ENCODE peak calls at places on chromosomes 6 and 20, in ten cellular contexts. J, O, X, R, K, E, Q, U, Y and W are unnamed samples.

GRCh38 chr6:166633732-166634535 is 6.9 kb upstream of the RPS6KA2 start:
- DNase-seq in J (no peak), O (peak; percentile 85), X (no peak), R (no peak), K (no peak), E (no peak), Q (no peak), U (peak; percentile 70), Y (no peak), W (peak; percentile 27)

GRCh38 chr20:25565578-25566157 is 19.7 kb downstream of the NINL start:
- DNase-seq in J (no peak), O (no peak), X (no peak), R (no peak), K (no peak), E (no peak), Q (no peak), U (no peak), Y (no peak), W (peak; percentile 24)

GRCh38 chr6:10800810-10801209 is 37.5 kb downstream of the MAK start:
- DNase-seq in J (no peak), O (no peak), X (no peak), R (no peak), K (peak; percentile 3), E (no peak), Q (no peak), U (peak; percentile 61), Y (peak; percentile 83), W (peak; percentile 66)

GRCh38 chr20:62809530-62810428 is 5.1 kb downstream of the OGFR start:
- DNase-seq in J (peak; percentile 83), O (no peak), X (no peak), R (no peak), K (no peak), E (no peak), Q (no peak), U (no peak), Y (no peak), W (no peak)

GRCh38 chr20:48831702-48832422 is 4.1 kb upstream of the PREX1 start:
- DNase-seq in J (peak; percentile 85), O (peak; percentile 74), X (no peak), R (peak; percentile 29), K (no peak), E (no peak), Q (peak; percentile 53), U (peak; percentile 75), Y (peak; percentile 64), W (peak; percentile 70)

GRCh38 chr6:30547454-30547853 is 8.8 kb downstream of the GNL1 start:
- DNase-seq in J (no peak), O (no peak), X (no peak), R (no peak), K (no peak), E (no peak), Q (no peak), U (no peak), Y (no peak), W (no peak)

GRCh38 chr6:50843842-50844241 is 25.2 kb downstream of the TFAP2B start:
- DNase-seq in J (no peak), O (no peak), X (no peak), R (peak; percentile 92), K (no peak), E (no peak), Q (no peak), U (no peak), Y (peak; percentile 41), W (no peak)

GRCh38 chr20:56627122-56628014 is 1.7 kb upstream of the TFAP2C start:
- DNase-seq in J (no peak), O (no peak), X (no peak), R (peak; percentile 40), K (no peak), E (no peak), Q (no peak), U (no peak), Y (no peak), W (no peak)

GRCh38 chr6:33276864-33277662 is at the start of gene B3GALT4:
- DNase-seq in J (no peak), O (peak; percentile 85), X (no peak), R (peak; percentile 93), K (no peak), E (peak; percentile 48), Q (peak; percentile 61), U (peak; percentile 69), Y (peak; percentile 95), W (peak; percentile 77)

GRCh38 chr20:25399038-25399430 is 8.4 kb upstream of the ABHD12 start:
- DNase-seq in J (no peak), O (no peak), X (no peak), R (peak; percentile 83), K (peak; percentile 59), E (peak; percentile 41), Q (peak; percentile 79), U (peak; percentile 89), Y (peak; percentile 80), W (peak; percentile 83)

GRCh38 chr6:54899986-54900385 is 53.4 kb downstream of the FAM83B start:
- DNase-seq in J (no peak), O (no peak), X (no peak), R (no peak), K (no peak), E (no peak), Q (no peak), U (no peak), Y (no peak), W (no peak)

GRCh38 chr6:130681028-130681427 is 146.2 kb upstream of the SMLR1 start:
- DNase-seq in J (no peak), O (no peak), X (no peak), R (no peak), K (no peak), E (no peak), Q (peak; percentile 82), U (peak; percentile 85), Y (peak; percentile 66), W (peak; percentile 86)

GRCh38 chr6:43298565-43299337 is 691 bp downstream of the SLC22A7 start:
- DNase-seq in J (no peak), O (no peak), X (no peak), R (no peak), K (no peak), E (no peak), Q (no peak), U (no peak), Y (no peak), W (no peak)

GRCh38 chr6:150334790-150335783 is 33.7 kb upstream of the IYD start:
- DNase-seq in J (no peak), O (no peak), X (peak; percentile 28), R (peak; percentile 59), K (peak; percentile 62), E (peak; percentile 49), Q (peak; percentile 78), U (peak; percentile 88), Y (peak; percentile 82), W (peak; percentile 85)

GRCh38 chr20:37408930-37409210 is 62.9 kb downstream of the SRC start:
- DNase-seq in J (no peak), O (no peak), X (no peak), R (no peak), K (no peak), E (no peak), Q (no peak), U (no peak), Y (no peak), W (no peak)

GRCh38 chr20:8583209-8584106 is 451.4 kb downstream of the PLCB1 start:
- DNase-seq in J (no peak), O (no peak), X (no peak), R (no peak), K (no peak), E (no peak), Q (peak; percentile 48), U (no peak), Y (no peak), W (no peak)

GRCh38 chr6:43926644-43927524 is 156.9 kb downstream of the VEGFA start:
- DNase-seq in J (peak; percentile 89), O (no peak), X (peak; percentile 32), R (peak; percentile 72), K (peak; percentile 69), E (peak; percentile 64), Q (peak; percentile 98), U (peak; percentile 96), Y (peak; percentile 95), W (peak; percentile 71)

GRCh38 chr20:49447946-49448809 is 34.3 kb downstream of the KCNB1 start:
- DNase-seq in J (no peak), O (peak; percentile 81), X (no peak), R (peak; percentile 68), K (no peak), E (no peak), Q (peak; percentile 5), U (peak; percentile 10), Y (no peak), W (peak; percentile 30)

GRCh38 chr20:35451295-35451694 is 4.1 kb upstream of the CEP250 start:
- DNase-seq in J (peak; percentile 96), O (no peak), X (peak; percentile 94), R (no peak), K (no peak), E (no peak), Q (no peak), U (no peak), Y (peak; percentile 99), W (no peak)

GRCh38 chr6:72639920-72640621 is 18.2 kb downstream of the KCNQ5 start:
- DNase-seq in J (no peak), O (no peak), X (no peak), R (no peak), K (no peak), E (no peak), Q (no peak), U (no peak), Y (no peak), W (no peak)
- TF ChIP-seq CTCF in J (peak; percentile 26), O (no peak), X (no peak), R (no peak), K (no peak), E (peak; percentile 21), Q (no peak), U (no peak), Y (peak; percentile 19), W (no peak)

GRCh38 chr6:34391023-34391485 is 1.4 kb downstream of the NUDT3 start:
- DNase-seq in J (no peak), O (peak; percentile 73), X (no peak), R (no peak), K (no peak), E (peak; percentile 16), Q (peak; percentile 96), U (peak; percentile 81), Y (peak; percentile 48), W (peak; percentile 83)
- H3K4me3 ChIP-seq in J (peak overlapping the region; percentile 95), O (peak overlapping the region; percentile 76), X (peak overlapping the region; percentile 94), R (peak overlapping the region; percentile 95), K (peak overlapping the region; percentile 77), E (no peak overlapping the region), Q (peak overlapping the region; percentile 83), U (peak overlapping the region; percentile 82), Y (peak overlapping the region; percentile 65), W (peak overlapping the region; percentile 54)

GRCh38 chr6:82076855-82077254 is 170.7 kb downstream of the IBTK start:
- DNase-seq in J (no peak), O (no peak), X (no peak), R (no peak), K (no peak), E (no peak), Q (no peak), U (no peak), Y (no peak), W (peak; percentile 52)
- TF ChIP-seq CTCF in J (no peak), O (no peak), X (no peak), R (no peak), K (no peak), E (peak; percentile 4), Q (peak; percentile 23), U (no peak), Y (no peak), W (peak; percentile 18)

DNA sequence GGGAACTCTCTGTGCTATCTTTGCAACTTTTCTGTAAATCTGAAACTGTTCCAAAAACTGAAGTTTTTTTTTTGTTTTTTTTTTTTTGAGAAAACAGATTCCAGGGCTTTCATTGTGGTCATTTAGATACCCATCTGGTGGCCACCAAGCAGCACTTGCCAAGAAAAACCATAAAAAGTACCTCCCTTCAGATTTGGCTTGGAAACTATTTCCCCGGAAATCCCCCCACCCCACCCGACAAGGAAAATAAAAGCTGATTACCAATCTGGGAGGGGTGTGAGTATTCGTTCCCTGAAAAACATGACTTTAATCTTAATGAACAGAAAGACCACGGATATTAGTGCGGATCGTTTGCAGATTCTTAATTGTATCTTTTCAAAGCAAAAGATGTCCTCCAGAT is 1.9 kb downstream of the NFATC2 start:
- DNase-seq in J (no peak), O (no peak), X (no peak), R (no peak), K (no peak), E (no peak), Q (no peak), U (no peak), Y (no peak), W (no peak)
- H3K4me3 ChIP-seq in J (no peak overlapping the region), O (peak overlapping the region; percentile 75), X (no peak overlapping the region), R (no peak overlapping the region), K (no peak overlapping the region), E (no peak overlapping the region), Q (no peak overlapping the region), U (no peak overlapping the region), Y (no peak overlapping the region), W (no peak overlapping the region)